ENCODE peak calls at places on chromosomes 13 and 19, in five cellular contexts. C, V, S, Y and L are unnamed samples.

GRCh38 chr19:13920940-13921744 is 15.1 kb downstream of the CC2D1A start:
- DNase-seq in C (peak; percentile 38), V (no peak), S (no peak), Y (peak; percentile 64), L (no peak)

GRCh38 chr13:34886987-34887386 is 55.1 kb upstream of the NBEA start:
- DNase-seq in C (no peak), V (no peak), S (no peak), Y (peak; percentile 5), L (no peak)

GRCh38 chr19:48283908-48284307 is 14.0 kb downstream of the ZNF114 start:
- DNase-seq in C (peak; percentile 61), V (no peak), S (no peak), Y (peak; percentile 67), L (peak; percentile 2)

GRCh38 chr13:76975863-76976262 is 16.0 kb upstream of the CLN5 start:
- DNase-seq in C (no peak), V (no peak), S (no peak), Y (no peak), L (no peak)

GRCh38 chr19:55113570-55114039 is 3.8 kb downstream of the PPP1R12C start:
- DNase-seq in C (peak; percentile 86), V (peak; percentile 83), S (peak; percentile 77), Y (peak; percentile 93), L (no peak)

GRCh38 chr19:42409477-42409876 is 17.7 kb downstream of the LIPE start:
- DNase-seq in C (peak; percentile 7), V (no peak), S (no peak), Y (no peak), L (no peak)

GRCh38 chr19:54189020-54189667 is at the start of gene MBOAT7:
- DNase-seq in C (no peak), V (no peak), S (no peak), Y (no peak), L (peak; percentile 90)

GRCh38 chr19:5694167-5694951 is 4.3 kb downstream of the RPL36 start:
- DNase-seq in C (no peak), V (no peak), S (no peak), Y (no peak), L (no peak)

GRCh38 chr13:23610966-23611486 is 40.8 kb downstream of the TNFRSF19 start:
- DNase-seq in C (peak; percentile 74), V (no peak), S (no peak), Y (peak; percentile 52), L (no peak)

GRCh38 chr19:1424182-1424955 is 13.8 kb upstream of the RPS15 start:
- DNase-seq in C (no peak), V (no peak), S (no peak), Y (no peak), L (no peak)

GRCh38 chr13:104357672-104358314 is 1291.6 kb upstream of the SLC10A2 start:
- DNase-seq in C (no peak), V (no peak), S (no peak), Y (no peak), L (no peak)

GRCh38 chr13:31421756-31422155 is 222.0 kb downstream of the B3GLCT start:
- DNase-seq in C (no peak), V (no peak), S (no peak), Y (peak; percentile 28), L (no peak)

GRCh38 chr13:42967660-42968059 is 24.4 kb downstream of the EPSTI1 start:
- DNase-seq in C (peak; percentile 15), V (no peak), S (no peak), Y (no peak), L (no peak)

GRCh38 chr13:97879646-97880297 is 73.7 kb upstream of the IPO5 start:
- DNase-seq in C (peak; percentile 92), V (no peak), S (no peak), Y (peak; percentile 84), L (no peak)

GRCh38 chr13:35723820-35724219 is 247.3 kb upstream of the MAB21L1 start:
- DNase-seq in C (peak; percentile 68), V (no peak), S (no peak), Y (peak; percentile 70), L (no peak)

GRCh38 chr13:113656015-113656588 is 1.9 kb downstream of the ATP4B start:
- DNase-seq in C (no peak), V (peak; percentile 54), S (no peak), Y (no peak), L (peak; percentile 88)

GRCh38 chr19:58548859-58549663 is 5.2 kb downstream of the TRIM28 start:
- DNase-seq in C (no peak), V (no peak), S (no peak), Y (no peak), L (peak; percentile 77)

GRCh38 chr13:19680751-19681150 is 47.3 kb downstream of the MPHOSPH8 start:
- DNase-seq in C (no peak), V (no peak), S (no peak), Y (no peak), L (no peak)

DNA sequence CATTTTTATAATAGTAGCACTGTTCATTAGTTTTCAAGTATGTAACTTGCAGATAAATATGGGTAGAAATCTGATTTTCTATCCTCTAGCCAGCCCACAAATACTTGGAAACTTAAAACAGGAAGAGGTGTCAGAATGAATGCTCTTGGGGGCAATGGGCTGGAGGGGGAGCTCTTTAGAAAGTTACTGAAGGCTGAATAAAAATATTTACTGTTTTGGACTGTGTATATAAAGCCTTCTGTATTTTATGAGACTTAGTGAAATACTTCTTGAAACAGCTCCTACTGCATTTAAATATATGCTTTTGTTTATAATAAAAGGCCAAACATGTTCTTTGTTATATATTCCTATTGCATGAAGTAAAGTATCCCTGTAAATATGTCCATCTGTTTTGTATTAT is 138.8 kb downstream of the RGCC start:
- DNase-seq in C (no peak), V (no peak), S (no peak), Y (peak; percentile 30), L (no peak)
- TF ChIP-seq CTCF in C (peak; percentile 4), V (no peak), S (no peak), Y (no peak), L (peak; percentile 54)

GRCh38 chr13:39362652-39363390 is 240.2 kb downstream of the LHFPL6 start:
- DNase-seq in C (no peak), V (no peak), S (no peak), Y (peak; percentile 82), L (no peak)

GRCh38 chr13:39369161-39369890 is 233.7 kb downstream of the LHFPL6 start:
- DNase-seq in C (no peak), V (no peak), S (no peak), Y (no peak), L (no peak)

GRCh38 chr13:39365879-39366278 is 237.1 kb downstream of the LHFPL6 start:
- DNase-seq in C (peak; percentile 17), V (no peak), S (no peak), Y (peak; percentile 18), L (no peak)

GRCh38 chr13:39363393-39363792 is 239.6 kb downstream of the LHFPL6 start:
- DNase-seq in C (no peak), V (no peak), S (no peak), Y (peak; percentile 18), L (no peak)

DNA sequence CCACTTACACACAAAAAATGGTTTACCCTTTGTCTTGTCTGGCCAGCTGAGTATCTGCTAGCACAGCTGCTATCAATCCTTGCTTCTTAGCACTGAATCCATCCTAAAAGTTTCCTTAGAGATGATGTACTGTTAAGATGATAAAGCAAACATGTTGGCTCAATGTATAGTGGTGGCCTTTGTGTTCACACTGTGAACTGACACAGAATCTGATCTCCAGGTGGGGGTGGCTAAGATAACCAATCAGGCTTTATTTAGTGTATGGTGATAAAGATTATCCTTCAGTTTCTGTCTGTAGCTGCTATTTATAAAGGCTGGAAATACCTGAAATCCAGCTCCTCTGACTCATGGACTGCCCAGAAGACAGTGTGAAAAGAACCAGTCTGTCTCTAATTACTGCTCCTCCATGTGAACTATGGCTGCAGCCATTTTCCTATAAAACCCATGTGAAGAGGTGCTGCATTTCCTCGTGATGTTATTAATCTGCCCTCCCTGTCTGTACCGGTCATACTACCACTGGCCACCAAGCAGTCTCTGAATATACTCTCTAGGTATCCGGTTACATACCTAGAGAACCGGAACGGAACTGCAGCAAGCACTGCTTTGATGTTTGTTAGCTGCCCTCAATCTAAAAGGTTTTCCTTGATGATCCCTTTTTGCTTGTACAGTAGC is 238.1 kb downstream of the LHFPL6 start:
- DNase-seq in C (peak; percentile 38), V (no peak), S (no peak), Y (peak; percentile 49), L (no peak)
- TF ChIP-seq CTCF in C (peak; percentile 23), V (no peak), S (no peak), Y (no peak), L (peak; percentile 23)

DNA sequence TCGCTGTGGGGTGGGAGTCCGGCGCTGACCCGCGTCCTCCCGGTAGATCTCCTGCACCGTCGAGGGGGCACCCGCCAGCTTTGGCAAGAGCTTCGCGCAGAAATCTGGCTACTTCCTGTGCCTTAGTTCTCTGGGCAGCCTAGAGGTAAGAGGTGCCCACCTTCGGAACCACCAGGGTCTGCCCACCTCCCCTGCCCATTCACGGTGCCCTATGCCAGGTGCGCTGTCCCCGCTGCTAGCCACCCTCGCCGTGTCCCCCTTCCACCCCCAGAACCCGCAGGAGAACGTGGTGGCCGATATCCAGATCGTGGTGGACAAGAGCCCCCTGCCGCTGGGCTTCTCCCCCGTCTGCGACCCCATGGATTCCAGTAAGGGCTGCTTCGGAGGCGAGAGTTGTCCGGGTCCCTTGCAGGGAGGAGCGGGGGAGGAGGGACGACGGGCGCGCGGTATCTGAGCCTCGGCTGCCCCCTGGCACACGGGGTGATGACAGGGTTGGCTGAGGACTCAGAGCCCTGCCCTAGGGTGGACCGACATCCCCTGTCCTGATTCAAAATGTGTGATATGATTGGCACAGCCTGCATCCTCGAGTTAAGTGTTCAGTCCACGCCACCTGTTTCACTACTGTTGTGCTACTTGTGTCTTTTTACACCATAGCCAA is 549 bp downstream of the MVB12A start:
- DNase-seq in C (peak; percentile 18), V (peak; percentile 76), S (peak; percentile 40), Y (no peak), L (no peak)
- TF ChIP-seq CTCF in C (no peak), V (peak; percentile 21), S (no peak), Y (no peak), L (peak; percentile 52)

GRCh38 chr19:38545596-38545995 is 72.2 kb downstream of the MAP4K1 start:
- DNase-seq in C (peak; percentile 25), V (no peak), S (no peak), Y (peak; percentile 20), L (no peak)

GRCh38 chr19:38543807-38544568 is 73.8 kb downstream of the MAP4K1 start:
- DNase-seq in C (peak; percentile 85), V (peak; percentile 82), S (no peak), Y (peak; percentile 93), L (peak; percentile 82)

GRCh38 chr19:38543286-38543806 is 74.4 kb downstream of the MAP4K1 start:
- DNase-seq in C (no peak), V (no peak), S (no peak), Y (no peak), L (no peak)

GRCh38 chr19:38542040-38542439 is 75.7 kb downstream of the MAP4K1 start:
- DNase-seq in C (no peak), V (no peak), S (no peak), Y (no peak), L (no peak)

DNA sequence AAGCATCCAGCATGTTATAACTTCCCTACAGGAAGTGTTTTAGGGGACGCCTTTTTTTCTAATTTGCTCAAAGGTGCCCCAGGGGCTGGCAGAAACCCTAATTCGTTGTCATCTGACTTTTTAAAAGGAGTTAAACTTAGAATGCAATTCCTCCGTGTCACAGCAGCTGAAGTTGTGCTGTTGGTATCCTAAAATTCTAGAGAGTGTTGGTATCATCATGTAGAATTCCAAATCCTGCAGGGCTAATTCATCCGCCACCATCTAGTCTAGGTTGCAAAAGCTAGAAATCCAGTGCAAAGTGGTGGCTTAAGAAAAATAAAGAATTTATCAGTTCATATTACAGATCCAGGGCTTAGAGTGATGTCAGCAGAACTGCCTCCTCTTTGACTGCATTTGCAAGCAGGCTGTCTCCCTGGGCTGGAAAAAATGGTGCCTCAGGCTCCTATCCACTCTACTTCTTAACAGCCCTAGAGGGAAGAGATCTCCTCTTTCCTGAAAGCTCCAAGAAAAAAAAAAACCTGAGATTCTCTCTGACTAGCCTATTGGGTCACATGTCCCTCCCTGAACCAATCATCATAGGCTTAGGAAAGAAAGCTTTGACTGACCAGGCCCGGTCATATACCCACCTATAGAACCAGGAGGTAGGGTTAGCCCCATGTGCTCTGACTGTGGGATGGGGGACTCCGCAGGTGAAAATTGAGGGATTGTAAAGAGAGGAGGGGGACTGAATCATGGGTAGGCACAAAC is 73.0 kb downstream of the MAP4K1 start:
- DNase-seq in C (peak; percentile 9), V (no peak), S (no peak), Y (no peak), L (peak; percentile 4)
- TF ChIP-seq CTCF in C (peak; percentile 58), V (no peak), S (no peak), Y (peak; percentile 57), L (no peak)